ENCODE peak calls at places on chromosome 15, in six cellular contexts. One of them, this sample, is unnamed.

GRCh38 chr15:74807302-74807701 is 5.3 kb upstream of the LMAN1L start:
- DNase-seq in glomerular endothelial cell: no peak
- DNase-seq in type B pancreatic cell: no peak
- DNase-seq in T-helper 1 cell: no peak
- DNase-seq in heart right ventricle: no peak
- DNase-seq in stimulated activated CD4-positive, alpha-beta T cell treated with anti-CD3 and anti-CD28 coated beads, Interleukin-4, amount 100 ng/mL, for 1 hour: no peak
- DNase-seq in this sample: no peak

GRCh38 chr15:87863152-87863551 is 393.4 kb downstream of the NTRK3 start:
- DNase-seq in stimulated activated CD4-positive, alpha-beta T cell treated with anti-CD3 and anti-CD28 coated beads, Interleukin-4, amount 100 ng/mL, for 1 hour: no peak
- DNase-seq in heart right ventricle: no peak
- DNase-seq in glomerular endothelial cell: no peak
- DNase-seq in type B pancreatic cell: no peak
- DNase-seq in T-helper 1 cell: no peak
- DNase-seq in this sample: no peak

GRCh38 chr15:94875550-94875949 is 644.2 kb downstream of the MCTP2 start:
- DNase-seq in T-helper 1 cell: no peak
- DNase-seq in type B pancreatic cell: no peak
- DNase-seq in stimulated activated CD4-positive, alpha-beta T cell treated with anti-CD3 and anti-CD28 coated beads, Interleukin-4, amount 100 ng/mL, for 1 hour: no peak
- DNase-seq in heart right ventricle: no peak
- DNase-seq in glomerular endothelial cell: no peak
- DNase-seq in this sample: no peak

GRCh38 chr15:80480909-80481308 is 76.7 kb downstream of the ARNT2 start:
- DNase-seq in stimulated activated CD4-positive, alpha-beta T cell treated with anti-CD3 and anti-CD28 coated beads, Interleukin-4, amount 100 ng/mL, for 1 hour: no peak
- DNase-seq in type B pancreatic cell: no peak
- DNase-seq in T-helper 1 cell: no peak
- DNase-seq in glomerular endothelial cell: no peak
- DNase-seq in heart right ventricle: peak
- DNase-seq in this sample: no peak

GRCh38 chr15:81235781-81236507 is 39.3 kb downstream of the IL16 start:
- DNase-seq in stimulated activated CD4-positive, alpha-beta T cell treated with anti-CD3 and anti-CD28 coated beads, Interleukin-4, amount 100 ng/mL, for 1 hour: no peak
- DNase-seq in T-helper 1 cell: no peak
- DNase-seq in type B pancreatic cell: no peak
- DNase-seq in glomerular endothelial cell: no peak
- DNase-seq in heart right ventricle: no peak
- DNase-seq in this sample: no peak

GRCh38 chr15:65931221-65931620 is 61.9 kb downstream of the RAB11A start:
- DNase-seq in type B pancreatic cell: no peak
- DNase-seq in glomerular endothelial cell: no peak
- DNase-seq in stimulated activated CD4-positive, alpha-beta T cell treated with anti-CD3 and anti-CD28 coated beads, Interleukin-4, amount 100 ng/mL, for 1 hour: no peak
- DNase-seq in T-helper 1 cell: no peak
- DNase-seq in heart right ventricle: no peak
- DNase-seq in this sample: no peak

GRCh38 chr15:48432688-48433087 is 101.5 kb downstream of the DUT start:
- DNase-seq in type B pancreatic cell: no peak
- DNase-seq in stimulated activated CD4-positive, alpha-beta T cell treated with anti-CD3 and anti-CD28 coated beads, Interleukin-4, amount 100 ng/mL, for 1 hour: no peak
- DNase-seq in T-helper 1 cell: no peak
- DNase-seq in glomerular endothelial cell: no peak
- DNase-seq in heart right ventricle: no peak
- DNase-seq in this sample: no peak

GRCh38 chr15:31867536-31868442 is 162.5 kb upstream of the CHRNA7 start:
- DNase-seq in heart right ventricle: peak
- DNase-seq in T-helper 1 cell: no peak
- DNase-seq in glomerular endothelial cell: peak
- DNase-seq in type B pancreatic cell: no peak
- DNase-seq in stimulated activated CD4-positive, alpha-beta T cell treated with anti-CD3 and anti-CD28 coated beads, Interleukin-4, amount 100 ng/mL, for 1 hour: peak
- DNase-seq in this sample: no peak

GRCh38 chr15:51765751-51766150 is 14.4 kb downstream of the TMOD2 start:
- DNase-seq in stimulated activated CD4-positive, alpha-beta T cell treated with anti-CD3 and anti-CD28 coated beads, Interleukin-4, amount 100 ng/mL, for 1 hour: no peak
- DNase-seq in glomerular endothelial cell: no peak
- DNase-seq in type B pancreatic cell: no peak
- DNase-seq in heart right ventricle: no peak
- DNase-seq in T-helper 1 cell: no peak
- DNase-seq in this sample: no peak

GRCh38 chr15:55917881-55918296 is 75.5 kb downstream of the NEDD4 start:
- DNase-seq in stimulated activated CD4-positive, alpha-beta T cell treated with anti-CD3 and anti-CD28 coated beads, Interleukin-4, amount 100 ng/mL, for 1 hour: no peak
- DNase-seq in type B pancreatic cell: no peak
- DNase-seq in T-helper 1 cell: no peak
- DNase-seq in glomerular endothelial cell: peak
- DNase-seq in heart right ventricle: no peak
- DNase-seq in this sample: no peak

GRCh38 chr15:55319537-55320325 is 709 bp downstream of the PIGB start:
- DNase-seq in glomerular endothelial cell: no peak
- DNase-seq in T-helper 1 cell: no peak
- DNase-seq in heart right ventricle: no peak
- DNase-seq in type B pancreatic cell: no peak
- DNase-seq in stimulated activated CD4-positive, alpha-beta T cell treated with anti-CD3 and anti-CD28 coated beads, Interleukin-4, amount 100 ng/mL, for 1 hour: no peak
- DNase-seq in this sample: no peak

GRCh38 chr15:60005352-60006202 is 1.5 kb downstream of the FOXB1 start:
- DNase-seq in T-helper 1 cell: no peak
- DNase-seq in glomerular endothelial cell: no peak
- DNase-seq in type B pancreatic cell: no peak
- DNase-seq in stimulated activated CD4-positive, alpha-beta T cell treated with anti-CD3 and anti-CD28 coated beads, Interleukin-4, amount 100 ng/mL, for 1 hour: no peak
- DNase-seq in heart right ventricle: no peak
- DNase-seq in this sample: no peak

GRCh38 chr15:57218826-57219576 is 157.3 kb upstream of the CGNL1 start:
- DNase-seq in T-helper 1 cell: no peak
- DNase-seq in heart right ventricle: no peak
- DNase-seq in type B pancreatic cell: no peak
- DNase-seq in stimulated activated CD4-positive, alpha-beta T cell treated with anti-CD3 and anti-CD28 coated beads, Interleukin-4, amount 100 ng/mL, for 1 hour: no peak
- DNase-seq in glomerular endothelial cell: no peak
- DNase-seq in this sample: no peak

GRCh38 chr15:85100186-85100937 is 118.7 kb downstream of the PDE8A start:
- DNase-seq in heart right ventricle: no peak
- DNase-seq in type B pancreatic cell: no peak
- DNase-seq in T-helper 1 cell: no peak
- DNase-seq in glomerular endothelial cell: no peak
- DNase-seq in stimulated activated CD4-positive, alpha-beta T cell treated with anti-CD3 and anti-CD28 coated beads, Interleukin-4, amount 100 ng/mL, for 1 hour: no peak
- DNase-seq in this sample: no peak

GRCh38 chr15:80942746-80943565 is 46.7 kb downstream of the MESD start:
- DNase-seq in glomerular endothelial cell: no peak
- DNase-seq in type B pancreatic cell: no peak
- DNase-seq in stimulated activated CD4-positive, alpha-beta T cell treated with anti-CD3 and anti-CD28 coated beads, Interleukin-4, amount 100 ng/mL, for 1 hour: no peak
- DNase-seq in T-helper 1 cell: no peak
- DNase-seq in heart right ventricle: no peak
- DNase-seq in this sample: no peak

GRCh38 chr15:32733276-32733675 is 15.5 kb downstream of the GREM1 start:
- DNase-seq in heart right ventricle: no peak
- DNase-seq in glomerular endothelial cell: no peak
- DNase-seq in type B pancreatic cell: no peak
- DNase-seq in stimulated activated CD4-positive, alpha-beta T cell treated with anti-CD3 and anti-CD28 coated beads, Interleukin-4, amount 100 ng/mL, for 1 hour: no peak
- DNase-seq in T-helper 1 cell: no peak
- DNase-seq in this sample: no peak

GRCh38 chr15:93466380-93466779 is 377.4 kb upstream of the RGMA start:
- DNase-seq in heart right ventricle: no peak
- DNase-seq in glomerular endothelial cell: no peak
- DNase-seq in stimulated activated CD4-positive, alpha-beta T cell treated with anti-CD3 and anti-CD28 coated beads, Interleukin-4, amount 100 ng/mL, for 1 hour: no peak
- DNase-seq in T-helper 1 cell: no peak
- DNase-seq in type B pancreatic cell: no peak
- DNase-seq in this sample: no peak